ENCODE peak calls at places on chromosomes 4 and X, in seven cellular contexts. F is HFF-Myc; C is CD4-positive, alpha-beta T cell; I is retinal pigment epithelial cell; Y is cardiac muscle cell; W is tibial artery; A is Calu3. U is an unnamed sample.

GRCh38 chrX:154439841-154440240 is 2.9 kb downstream of the GDI1 start:
- DNase-seq in F (no peak), C (no peak), I (no peak), Y (no peak), W (no peak), A (no peak), U (no peak)

GRCh38 chr4:16669036-16669435 is 229.4 kb downstream of the LDB2 start:
- DNase-seq in F (no peak), C (no peak), I (no peak), Y (no peak), W (peak; percentile 37), A (no peak), U (no peak)

GRCh38 chr4:148112231-148112982 is 329.8 kb downstream of the NR3C2 start:
- DNase-seq in F (no peak), C (no peak), I (peak; percentile 80), Y (no peak), W (no peak), A (no peak), U (no peak)

GRCh38 chr4:1279253-1279652 is 10.4 kb upstream of the MAEA start:
- DNase-seq in F (no peak), C (no peak), I (no peak), Y (no peak), W (no peak), A (no peak), U (no peak)

GRCh38 chrX:129980540-129981206 is 1.8 kb upstream of the BCORL1 start:
- DNase-seq in F (no peak), C (no peak), I (no peak), Y (peak; percentile 73), W (peak; percentile 51), A (peak; percentile 19), U (peak; percentile 75)

GRCh38 chr4:106607566-106607965 is 239.0 kb upstream of the GIMD1 start:
- DNase-seq in F (no peak), C (no peak), I (no peak), Y (no peak), W (no peak), A (no peak), U (no peak)

GRCh38 chrX:11462136-11462535 is 168.9 kb downstream of the AMELX start:
- DNase-seq in F (no peak), C (no peak), I (no peak), Y (no peak), W (no peak), A (no peak), U (no peak)

GRCh38 chr4:40264995-40265909 is 68.4 kb downstream of the RHOH start:
- DNase-seq in F (no peak), C (peak; percentile 55), I (no peak), Y (peak; percentile 38), W (no peak), A (no peak), U (peak; percentile 15)

GRCh38 chr4:126778348-126778747 is 854.4 kb upstream of the INTU start:
- DNase-seq in F (no peak), C (no peak), I (no peak), Y (no peak), W (no peak), A (no peak), U (no peak)

DNA sequence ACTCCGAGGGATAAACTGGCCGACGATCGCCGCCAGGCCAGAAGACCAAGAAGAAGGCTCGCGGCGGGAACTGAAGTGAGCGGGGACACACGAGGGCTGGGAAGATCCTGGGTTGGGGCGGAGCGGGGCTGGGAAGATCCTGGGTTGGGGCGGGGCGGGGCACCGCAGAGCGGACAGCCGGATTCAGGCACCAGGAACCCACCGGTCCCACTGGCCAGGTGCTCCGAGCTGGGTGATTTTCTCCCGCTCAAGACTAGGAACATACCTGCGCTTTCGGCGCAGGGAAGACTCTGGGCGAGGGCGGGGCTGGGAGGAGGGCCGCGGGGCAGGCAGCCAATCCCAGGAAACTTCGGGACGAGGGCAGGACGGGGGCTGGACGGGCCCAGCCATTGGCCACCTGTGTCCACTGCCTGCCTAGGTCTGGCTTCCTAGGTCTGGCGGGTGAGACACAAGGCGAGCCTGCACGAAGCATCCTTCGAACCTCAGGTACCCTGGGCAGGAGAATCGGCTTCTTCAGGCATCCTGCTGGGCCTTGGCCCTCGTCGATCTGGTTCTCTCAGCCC is at the start of gene ERVMER34-1:
- DNase-seq in F (no peak), C (no peak), I (peak; percentile 14), Y (peak; percentile 83), W (peak; percentile 32), A (peak; percentile 61), U (peak; percentile 72)
- TF ChIP-seq CTCF in F (no peak), C (no peak), I (no peak), Y (no peak), W (no peak), A (no peak), U (no peak)

DNA sequence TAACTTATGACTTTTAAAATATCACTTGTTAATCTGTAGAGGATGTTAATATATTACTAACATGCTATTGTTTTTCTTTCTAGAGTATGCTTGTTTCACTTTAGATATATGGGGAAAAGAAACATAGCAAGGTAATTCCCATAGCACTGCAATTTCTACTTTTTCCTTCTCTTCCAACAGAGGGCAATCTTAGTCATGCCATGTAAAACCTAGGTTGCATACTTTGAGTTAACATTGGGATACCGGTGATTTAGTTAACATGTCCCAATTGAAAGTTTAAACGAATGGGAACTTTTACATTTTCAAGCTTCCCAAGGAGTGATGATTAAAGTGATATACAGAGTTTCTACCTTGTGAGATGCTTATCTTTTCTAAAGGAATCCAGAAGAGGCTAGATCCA is 89.4 kb upstream of the IL13RA1 start:
- DNase-seq in F (no peak), C (no peak), I (no peak), Y (no peak), W (no peak), A (no peak), U (peak; percentile 3)
- TF ChIP-seq CTCF in F (no peak), C (no peak), I (peak; percentile 34), Y (no peak), W (no peak), A (no peak), U (peak; percentile 20)

GRCh38 chr4:167606551-167606950 is 372.3 kb upstream of the SPOCK3 start:
- DNase-seq in F (no peak), C (no peak), I (no peak), Y (no peak), W (no peak), A (no peak), U (no peak)

GRCh38 chr4:167602157-167602556 is 367.9 kb upstream of the SPOCK3 start:
- DNase-seq in F (no peak), C (no peak), I (no peak), Y (no peak), W (no peak), A (no peak), U (no peak)
- TF ChIP-seq CTCF in F (no peak), C (no peak), I (no peak), Y (no peak), W (no peak), A (no peak), U (no peak)

DNA sequence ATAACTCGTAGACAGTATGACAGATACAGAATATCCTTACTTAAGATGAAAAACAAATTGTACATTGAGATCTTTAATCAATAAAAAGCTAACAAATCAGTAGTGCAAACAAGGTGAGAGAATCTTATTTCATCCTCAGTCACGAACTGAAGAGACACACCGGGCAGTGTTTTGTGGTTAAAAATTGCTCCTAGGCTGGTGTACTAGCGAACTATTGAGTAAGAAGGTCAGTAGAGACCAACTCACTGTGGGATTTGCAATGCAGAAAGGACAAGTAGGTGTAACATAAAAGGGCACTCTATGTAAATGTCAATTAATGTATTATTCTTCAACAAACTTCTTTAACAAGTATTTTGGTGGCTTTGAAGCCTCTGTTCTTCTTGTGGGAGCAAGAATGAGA is 260.2 kb upstream of the PPARGC1A start:
- DNase-seq in F (no peak), C (no peak), I (no peak), Y (no peak), W (no peak), A (no peak), U (no peak)
- TF ChIP-seq CTCF in F (no peak), C (no peak), I (no peak), Y (no peak), W (no peak), A (no peak), U (no peak)

GRCh38 chrX:29687687-29688086 is 527.7 kb upstream of the MAGEB2 start:
- DNase-seq in F (no peak), C (no peak), I (no peak), Y (no peak), W (no peak), A (no peak), U (no peak)
- TF ChIP-seq CTCF in F (no peak), C (no peak), I (peak; percentile 25), Y (peak; percentile 27), W (no peak), A (no peak), U (no peak)

GRCh38 chr4:182917182-182918043 is at the start of gene DCTD:
- DNase-seq in F (no peak), C (peak; percentile 83), I (no peak), Y (peak; percentile 84), W (peak; percentile 74), A (peak; percentile 79), U (peak; percentile 92)
- TF ChIP-seq CTCF in F (peak; percentile 32), C (peak; percentile 42), I (peak; percentile 46), Y (peak; percentile 48), W (no peak), A (no peak), U (peak; percentile 57)

DNA sequence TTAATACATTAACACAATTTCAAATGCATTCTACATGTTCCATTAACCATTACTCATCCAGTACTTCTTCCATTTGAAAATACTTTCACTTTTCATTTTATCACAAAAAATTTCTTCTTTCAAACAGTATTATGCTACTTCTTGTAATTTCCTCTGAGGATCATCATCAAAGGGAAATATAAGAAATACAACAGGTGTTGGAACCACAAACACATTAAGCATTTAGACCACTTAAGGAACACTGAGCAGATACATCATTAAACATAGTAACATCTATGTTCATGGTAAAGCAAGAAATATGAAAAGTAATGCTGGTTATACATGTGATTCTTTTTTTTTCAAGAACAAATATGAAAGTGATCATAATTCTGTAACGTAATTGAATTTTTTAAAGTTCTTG is 2207.0 kb downstream of the ARAP2 start:
- DNase-seq in F (no peak), C (no peak), I (no peak), Y (no peak), W (no peak), A (no peak), U (no peak)
- TF ChIP-seq CTCF in F (no peak), C (no peak), I (no peak), Y (no peak), W (no peak), A (no peak), U (no peak)

GRCh38 chrX:41291309-41291708 is 42.7 kb upstream of the DDX3X start:
- DNase-seq in F (no peak), C (no peak), I (no peak), Y (no peak), W (no peak), A (no peak), U (peak; percentile 57)

GRCh38 chrX:41293269-41293668 is 40.7 kb upstream of the DDX3X start:
- DNase-seq in F (no peak), C (no peak), I (no peak), Y (no peak), W (no peak), A (no peak), U (peak; percentile 32)
- TF ChIP-seq CTCF in F (peak; percentile 17), C (no peak), I (peak; percentile 46), Y (no peak), W (no peak), A (no peak), U (peak; percentile 32)

U was measured in neural progenitor cell.